ENCODE peak calls at places on chromosomes 11 and 22, in five cellular contexts. U is cardiac muscle cell, M is tibial artery, D is PC-9, T is OCI-LY7. W is an unnamed sample.

GRCh38 chr11:118856314-118856713 is 27.4 kb upstream of the CXCR5 start:
- DNase-seq in U (no peak), M (no peak), D (peak; percentile 22), T (peak; percentile 52), W (no peak)

GRCh38 chr22:37639771-37640590 is 512 bp downstream of the SH3BP1 start:
- DNase-seq in D (no peak), T (peak; percentile 53), M (no peak), U (no peak), W (no peak)

GRCh38 chr11:12221136-12221535 is 110.7 kb downstream of the MICAL2 start:
- DNase-seq in T (no peak), M (no peak), U (no peak), D (no peak), W (no peak)

GRCh38 chr11:128827494-128827893 is 39.6 kb downstream of the KCNJ1 start:
- DNase-seq in M (no peak), D (no peak), U (no peak), T (no peak), W (no peak)

GRCh38 chr11:119696378-119697157 is 32.4 kb downstream of the NECTIN1 start:
- DNase-seq in U (no peak), D (peak; percentile 85), M (no peak), T (no peak), W (peak; percentile 42)

GRCh38 chr11:68806931-68807844 is 34.5 kb downstream of the CPT1A start:
- DNase-seq in M (no peak), D (no peak), T (no peak), U (peak; percentile 84), W (no peak)

GRCh38 chr11:88421530-88421929 is 84.0 kb upstream of the CTSC start:
- DNase-seq in U (peak; percentile 66), M (no peak), T (no peak), D (peak; percentile 64), W (no peak)

GRCh38 chr11:122690801-122691649 is 35.5 kb downstream of the UBASH3B start:
- DNase-seq in T (peak; percentile 75), U (peak; percentile 73), M (no peak), D (peak; percentile 28), W (no peak)

GRCh38 chr11:65423516-65424199 is 1.1 kb downstream of the NEAT1 start:
- DNase-seq in M (peak; percentile 24), U (peak; percentile 73), T (peak; percentile 45), D (no peak), W (peak; percentile 77)

GRCh38 chr11:65426839-65427690 is 4.5 kb downstream of the NEAT1 start:
- DNase-seq in T (peak; percentile 50), M (peak; percentile 43), U (peak; percentile 87), D (peak; percentile 54), W (peak; percentile 66)

GRCh38 chr11:65424200-65425104 is 1.9 kb downstream of the NEAT1 start:
- DNase-seq in T (peak; percentile 71), M (peak; percentile 29), D (peak; percentile 59), U (peak; percentile 81), W (peak; percentile 80)

GRCh38 chr11:65425971-65426838 is 3.6 kb downstream of the NEAT1 start:
- DNase-seq in M (peak; percentile 16), U (peak; percentile 80), T (peak; percentile 80), D (peak; percentile 97), W (no peak)

DNA sequence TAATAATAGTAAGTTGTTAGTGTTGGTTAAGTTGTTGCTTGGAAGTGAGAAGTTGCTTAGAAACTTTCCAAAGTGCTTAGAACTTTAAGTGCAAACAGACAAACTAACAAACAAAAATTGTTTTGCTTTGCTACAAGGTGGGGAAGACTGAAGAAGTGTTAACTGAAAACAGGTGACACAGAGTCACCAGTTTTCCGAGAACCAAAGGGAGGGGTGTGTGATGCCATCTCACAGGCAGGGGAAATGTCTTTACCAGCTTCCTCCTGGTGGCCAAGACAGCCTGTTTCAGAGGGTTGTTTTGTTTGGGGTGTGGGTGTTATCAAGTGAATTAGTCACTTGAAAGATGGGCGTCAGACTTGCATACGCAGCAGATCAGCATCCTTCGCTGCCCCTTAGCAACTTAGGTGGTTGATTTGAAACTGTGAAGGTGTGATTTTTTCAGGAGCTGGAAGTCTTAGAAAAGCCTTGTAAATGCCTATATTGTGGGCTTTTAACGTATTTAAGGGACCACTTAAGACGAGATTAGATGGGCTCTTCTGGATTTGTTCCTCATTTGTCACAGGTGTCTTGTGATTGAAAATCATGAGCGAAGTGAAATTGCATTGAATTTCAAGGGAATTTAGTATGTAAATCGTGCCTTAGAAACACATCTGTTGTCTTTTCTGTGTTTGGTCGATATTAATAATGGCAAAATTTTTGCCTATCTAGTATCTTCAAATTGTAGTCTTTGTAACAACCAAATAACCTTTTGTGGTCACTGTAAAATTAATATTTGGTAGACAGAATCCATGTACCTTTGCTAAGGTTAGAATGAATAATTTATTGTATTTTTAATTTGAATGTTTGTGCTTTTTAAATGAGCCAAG is 2.7 kb downstream of the NEAT1 start:
- DNase-seq in T (peak; percentile 86), D (peak; percentile 77), M (peak; percentile 34), U (peak; percentile 82), W (peak; percentile 57)
- TF ChIP-seq CTCF in T (peak; percentile 32), D (peak; percentile 21), M (no peak), U (peak; percentile 6), W (no peak)

DNA sequence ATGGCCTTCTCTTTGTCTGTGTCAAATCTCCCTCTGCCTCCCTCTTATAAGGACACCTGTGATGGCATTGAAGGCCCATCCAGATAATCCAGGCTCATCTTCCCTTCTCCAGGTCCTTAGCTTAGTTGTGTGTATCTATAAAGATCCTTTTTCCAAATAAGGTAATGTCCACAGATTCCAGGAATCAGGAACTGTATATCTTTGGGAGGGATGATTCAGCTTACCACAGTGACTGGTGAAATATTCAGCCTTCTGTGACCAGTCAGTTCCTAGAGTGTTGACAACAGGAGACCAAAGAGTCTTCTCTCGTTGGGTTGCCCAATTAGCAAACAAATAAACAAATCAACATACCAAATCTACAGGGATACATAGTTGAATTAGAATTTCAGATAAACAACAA is 175.8 kb downstream of the MPPED1 start:
- DNase-seq in M (no peak), D (no peak), U (peak; percentile 11), T (no peak), W (no peak)
- TF ChIP-seq CTCF in M (no peak), D (no peak), U (no peak), T (no peak), W (no peak)

GRCh38 chr11:131914299-131914902 is 544.0 kb downstream of the NTM start:
- DNase-seq in M (no peak), T (no peak), U (peak; percentile 41), D (no peak), W (no peak)
- TF ChIP-seq CTCF in M (peak; percentile 14), T (peak; percentile 14), U (peak; percentile 47), D (no peak), W (no peak)

DNA sequence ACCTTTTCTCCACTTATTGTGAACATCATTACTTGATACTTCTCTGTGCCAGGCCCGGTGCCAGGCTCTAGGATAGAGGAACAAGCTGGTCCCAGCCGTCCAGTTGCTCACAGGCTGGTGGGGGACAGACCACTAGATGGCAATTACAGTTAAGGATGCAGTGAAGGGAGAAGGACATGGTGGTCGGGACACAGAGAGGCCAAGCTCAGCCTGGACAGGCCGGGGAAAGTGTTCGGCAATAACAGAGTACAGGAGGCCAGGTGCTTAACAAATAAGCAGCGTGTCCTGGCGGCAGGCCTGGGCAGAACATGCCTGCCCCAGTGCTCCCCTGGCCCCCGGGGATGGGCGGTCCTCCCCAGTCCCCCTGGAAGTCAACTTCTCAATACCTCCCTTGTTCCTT is 5.5 kb downstream of the LGALS12 start:
- DNase-seq in D (no peak), M (no peak), U (no peak), T (no peak), W (no peak)
- TF ChIP-seq CTCF in D (no peak), M (no peak), U (no peak), T (no peak), W (no peak)

DNA sequence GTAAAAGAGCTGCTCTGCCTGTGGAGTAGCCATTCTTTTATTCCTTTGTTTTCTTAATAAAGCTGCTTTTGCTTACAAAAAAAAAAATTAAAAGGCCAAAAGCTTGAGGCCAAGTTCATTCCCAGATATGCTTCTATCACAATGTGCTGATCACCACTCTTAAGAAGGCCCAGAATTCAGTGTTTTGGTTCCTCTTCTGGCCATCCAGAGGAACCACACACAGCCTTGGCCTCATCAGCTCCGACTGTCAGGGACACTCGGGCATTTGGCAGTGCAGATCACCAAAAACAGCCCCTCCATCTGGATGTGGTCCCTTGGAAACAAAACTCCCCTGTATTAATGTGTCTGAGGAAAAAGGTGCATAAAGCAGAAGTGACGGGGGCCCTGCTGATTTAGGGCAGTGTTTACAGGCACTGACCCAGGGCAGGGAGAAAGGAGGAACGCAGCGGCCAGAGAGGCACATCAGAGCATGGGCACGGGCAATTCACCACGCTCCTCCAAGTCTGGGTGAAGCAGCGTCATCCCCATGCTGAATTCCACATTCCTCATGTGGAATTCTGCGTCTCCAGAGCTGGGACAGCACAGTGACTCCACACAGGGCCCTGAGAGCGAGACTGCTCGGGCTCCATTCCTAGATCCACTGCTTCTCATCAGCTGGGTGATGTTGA is 17.7 kb downstream of the POLDIP3 start:
- DNase-seq in T (no peak), M (no peak), D (no peak), U (no peak), W (no peak)
- TF ChIP-seq CTCF in T (no peak), M (no peak), D (no peak), U (no peak), W (no peak)

DNA sequence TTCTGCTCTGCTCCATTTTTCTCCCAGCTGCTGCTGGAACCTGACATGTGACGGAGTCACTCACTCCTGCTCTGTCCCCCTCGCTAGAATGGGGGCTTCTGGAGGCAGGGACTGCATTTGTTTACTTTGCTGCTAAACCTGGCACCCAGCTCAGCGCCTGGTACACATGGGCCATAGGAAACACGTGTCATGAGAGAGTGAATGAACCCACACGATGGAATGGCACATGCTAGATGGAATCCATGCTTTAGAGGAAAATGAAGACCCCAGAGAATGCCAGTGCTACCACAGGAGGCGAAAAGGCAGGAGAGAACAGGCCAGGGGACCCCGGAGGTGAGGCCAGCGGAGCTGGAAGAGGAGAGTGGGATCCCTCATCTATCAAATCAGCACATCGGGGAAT is 160.9 kb downstream of the MPPED1 start:
- DNase-seq in D (no peak), U (no peak), T (no peak), M (no peak), W (no peak)
- TF ChIP-seq CTCF in D (no peak), U (no peak), T (no peak), M (no peak), W (no peak)

DNA sequence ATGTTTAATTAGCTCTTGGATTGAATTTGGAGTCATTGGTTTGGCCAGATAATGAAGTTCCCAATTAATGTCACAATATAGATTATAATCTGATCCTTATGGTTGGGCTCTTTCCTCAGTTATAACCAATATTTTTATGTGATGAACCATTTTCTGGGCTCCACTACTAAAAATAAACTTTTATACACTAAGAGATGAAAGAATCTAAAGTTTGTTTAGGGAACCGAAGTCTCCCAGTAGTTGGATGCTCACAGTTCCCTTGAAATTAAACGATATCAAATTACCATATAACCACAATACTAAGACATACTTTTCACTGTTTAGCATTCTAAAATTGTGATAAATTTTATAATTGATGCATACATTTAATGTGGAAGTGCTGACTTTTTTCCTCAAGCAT is 47.0 kb upstream of the ARHGAP42 start:
- DNase-seq in D (no peak), T (no peak), U (no peak), M (no peak), W (no peak)
- TF ChIP-seq CTCF in D (no peak), T (no peak), U (no peak), M (no peak), W (no peak)

DNA sequence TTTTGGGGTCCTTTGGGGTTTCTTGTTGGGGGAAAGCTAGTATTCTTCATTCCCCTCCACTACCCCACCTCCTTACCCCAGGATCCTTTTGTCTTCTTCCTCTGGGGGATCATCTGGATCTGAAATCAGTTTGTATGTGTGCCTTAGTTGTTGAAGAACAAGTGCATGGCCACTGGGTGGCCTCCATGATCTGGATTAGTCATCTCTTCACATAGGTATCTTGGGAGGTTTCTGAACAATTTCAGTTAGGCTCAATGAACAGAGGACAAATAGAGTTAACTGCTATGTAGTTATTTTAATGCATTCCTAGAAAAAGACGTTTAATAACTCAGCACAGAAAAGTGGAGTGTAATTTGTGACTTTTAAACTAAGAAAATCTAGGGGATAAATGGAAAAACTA is 7.1 kb upstream of the VWA5A start:
- DNase-seq in D (no peak), U (peak; percentile 36), M (no peak), T (peak; percentile 14), W (no peak)
- TF ChIP-seq CTCF in D (no peak), U (peak; percentile 29), M (no peak), T (peak; percentile 60), W (no peak)